ENCODE peak calls at places on chromosomes 1 and 21, in eight cellular contexts. One of them, this sample, is unnamed.

GRCh38 chr1:205936316-205936715 is 6.9 kb downstream of the SLC26A9 start:
- DNase-seq in ascending aorta: no peak
- DNase-seq in natural killer cell: no peak
- DNase-seq in foreskin keratinocyte: no peak
- DNase-seq in fibroblast of the aortic adventitia: no peak
- DNase-seq in neural crest cell: no peak
- DNase-seq in OCI-LY7: no peak
- DNase-seq in body of pancreas: no peak
- DNase-seq in this sample: no peak

GRCh38 chr1:59212715-59213114 is 84.2 kb upstream of the FGGY start:
- DNase-seq in foreskin keratinocyte: no peak
- DNase-seq in OCI-LY7: no peak
- DNase-seq in natural killer cell: no peak
- DNase-seq in body of pancreas: no peak
- DNase-seq in fibroblast of the aortic adventitia: no peak
- DNase-seq in ascending aorta: no peak
- DNase-seq in neural crest cell: no peak
- DNase-seq in this sample: no peak

GRCh38 chr1:212557739-212558664 is 50.6 kb upstream of the ATF3 start:
- DNase-seq in fibroblast of the aortic adventitia: peak; percentile 33
- DNase-seq in OCI-LY7: no peak
- DNase-seq in natural killer cell: no peak
- DNase-seq in body of pancreas: peak; percentile 66
- DNase-seq in ascending aorta: no peak
- DNase-seq in foreskin keratinocyte: peak; percentile 7
- DNase-seq in neural crest cell: peak; percentile 31
- DNase-seq in this sample: peak; percentile 84

GRCh38 chr1:216270086-216270773 is 153.0 kb downstream of the USH2A start:
- DNase-seq in ascending aorta: no peak
- DNase-seq in body of pancreas: no peak
- DNase-seq in OCI-LY7: no peak
- DNase-seq in natural killer cell: no peak
- DNase-seq in foreskin keratinocyte: no peak
- DNase-seq in fibroblast of the aortic adventitia: no peak
- DNase-seq in neural crest cell: no peak
- DNase-seq in this sample: no peak

GRCh38 chr1:8351693-8352470 is 34.0 kb downstream of the SLC45A1 start:
- DNase-seq in OCI-LY7: peak; percentile 47
- DNase-seq in ascending aorta: no peak
- DNase-seq in body of pancreas: no peak
- DNase-seq in natural killer cell: no peak
- DNase-seq in fibroblast of the aortic adventitia: no peak
- DNase-seq in foreskin keratinocyte: peak; percentile 45
- DNase-seq in neural crest cell: peak; percentile 53
- DNase-seq in this sample: no peak

GRCh38 chr1:38918568-38918967 is 23.1 kb downstream of the RHBDL2 start:
- DNase-seq in body of pancreas: no peak
- DNase-seq in ascending aorta: no peak
- DNase-seq in fibroblast of the aortic adventitia: no peak
- DNase-seq in neural crest cell: no peak
- DNase-seq in foreskin keratinocyte: no peak
- DNase-seq in OCI-LY7: peak; percentile 1
- DNase-seq in natural killer cell: no peak
- DNase-seq in this sample: no peak

GRCh38 chr1:11321656-11322491 is 48.9 kb downstream of the UBIAD1 start:
- DNase-seq in OCI-LY7: no peak
- DNase-seq in neural crest cell: no peak
- DNase-seq in natural killer cell: no peak
- DNase-seq in ascending aorta: no peak
- DNase-seq in body of pancreas: no peak
- DNase-seq in foreskin keratinocyte: peak; percentile 24
- DNase-seq in fibroblast of the aortic adventitia: no peak
- DNase-seq in this sample: no peak

GRCh38 chr1:117612517-117613248 is 6.8 kb downstream of the TENT5C start:
- DNase-seq in foreskin keratinocyte: no peak
- DNase-seq in fibroblast of the aortic adventitia: peak; percentile 80
- DNase-seq in neural crest cell: no peak
- DNase-seq in ascending aorta: no peak
- DNase-seq in body of pancreas: no peak
- DNase-seq in natural killer cell: no peak
- DNase-seq in OCI-LY7: no peak
- DNase-seq in this sample: no peak

GRCh38 chr1:89794406-89794805 is 26.4 kb upstream of the LRRC8D start:
- DNase-seq in foreskin keratinocyte: no peak
- DNase-seq in neural crest cell: no peak
- DNase-seq in ascending aorta: no peak
- DNase-seq in natural killer cell: no peak
- DNase-seq in OCI-LY7: no peak
- DNase-seq in fibroblast of the aortic adventitia: peak; percentile 65
- DNase-seq in body of pancreas: no peak
- DNase-seq in this sample: no peak

GRCh38 chr1:202315576-202316168 is 26.1 kb downstream of the UBE2T start:
- DNase-seq in foreskin keratinocyte: peak; percentile 15
- DNase-seq in OCI-LY7: peak; percentile 76
- DNase-seq in body of pancreas: peak; percentile 82
- DNase-seq in neural crest cell: peak; percentile 81
- DNase-seq in natural killer cell: peak; percentile 65
- DNase-seq in fibroblast of the aortic adventitia: peak; percentile 76
- DNase-seq in ascending aorta: no peak
- DNase-seq in this sample: peak; percentile 55

GRCh38 chr1:43530483-43531452 is at the start of gene PTPRF:
- DNase-seq in neural crest cell: peak; percentile 64
- DNase-seq in body of pancreas: peak; percentile 75
- DNase-seq in foreskin keratinocyte: no peak
- DNase-seq in fibroblast of the aortic adventitia: peak; percentile 42
- DNase-seq in natural killer cell: no peak
- DNase-seq in OCI-LY7: peak; percentile 23
- DNase-seq in ascending aorta: no peak
- DNase-seq in this sample: no peak

GRCh38 chr1:216054593-216054992 is 368.7 kb downstream of the USH2A start:
- DNase-seq in foreskin keratinocyte: no peak
- DNase-seq in OCI-LY7: no peak
- DNase-seq in natural killer cell: no peak
- DNase-seq in body of pancreas: no peak
- DNase-seq in ascending aorta: no peak
- DNase-seq in fibroblast of the aortic adventitia: no peak
- DNase-seq in neural crest cell: no peak
- DNase-seq in this sample: no peak

GRCh38 chr1:59554752-59555151 is 257.9 kb downstream of the FGGY start:
- DNase-seq in fibroblast of the aortic adventitia: no peak
- DNase-seq in OCI-LY7: no peak
- DNase-seq in body of pancreas: no peak
- DNase-seq in natural killer cell: no peak
- DNase-seq in foreskin keratinocyte: no peak
- DNase-seq in ascending aorta: no peak
- DNase-seq in neural crest cell: no peak
- DNase-seq in this sample: no peak

GRCh38 chr1:32769524-32770220 is 47.5 kb downstream of the YARS1 start:
- DNase-seq in fibroblast of the aortic adventitia: no peak
- DNase-seq in foreskin keratinocyte: no peak
- DNase-seq in OCI-LY7: no peak
- DNase-seq in natural killer cell: no peak
- DNase-seq in body of pancreas: no peak
- DNase-seq in ascending aorta: no peak
- DNase-seq in neural crest cell: no peak
- DNase-seq in this sample: no peak

GRCh38 chr1:2968471-2968881 is 52.8 kb upstream of the ACTRT2 start:
- DNase-seq in foreskin keratinocyte: no peak
- DNase-seq in ascending aorta: no peak
- DNase-seq in body of pancreas: peak; percentile 42
- DNase-seq in neural crest cell: no peak
- DNase-seq in OCI-LY7: no peak
- DNase-seq in fibroblast of the aortic adventitia: no peak
- DNase-seq in natural killer cell: no peak
- DNase-seq in this sample: no peak

GRCh38 chr1:228152097-228152917 is 2.6 kb downstream of the GJC2 start:
- DNase-seq in OCI-LY7: no peak
- DNase-seq in fibroblast of the aortic adventitia: no peak
- DNase-seq in body of pancreas: no peak
- DNase-seq in natural killer cell: no peak
- DNase-seq in neural crest cell: no peak
- DNase-seq in foreskin keratinocyte: no peak
- DNase-seq in ascending aorta: no peak
- DNase-seq in this sample: no peak

GRCh38 chr1:145979746-145980435 is 15.4 kb downstream of the POLR3GL start:
- DNase-seq in natural killer cell: no peak
- DNase-seq in neural crest cell: no peak
- DNase-seq in ascending aorta: no peak
- DNase-seq in foreskin keratinocyte: no peak
- DNase-seq in body of pancreas: no peak
- DNase-seq in OCI-LY7: peak; percentile 74
- DNase-seq in fibroblast of the aortic adventitia: peak; percentile 55
- DNase-seq in this sample: peak; percentile 62

GRCh38 chr1:159122005-159122621 is 45.5 kb upstream of the AIM2 start:
- DNase-seq in ascending aorta: no peak
- DNase-seq in OCI-LY7: no peak
- DNase-seq in natural killer cell: no peak
- DNase-seq in fibroblast of the aortic adventitia: peak; percentile 69
- DNase-seq in neural crest cell: no peak
- DNase-seq in foreskin keratinocyte: peak; percentile 28
- DNase-seq in body of pancreas: no peak
- DNase-seq in this sample: no peak

GRCh38 chr1:238960071-238960470 is 426.3 kb upstream of the CHRM3 start:
- DNase-seq in fibroblast of the aortic adventitia: peak; percentile 19
- DNase-seq in foreskin keratinocyte: peak; percentile 44
- DNase-seq in neural crest cell: no peak
- DNase-seq in body of pancreas: no peak
- DNase-seq in ascending aorta: no peak
- DNase-seq in OCI-LY7: no peak
- DNase-seq in natural killer cell: no peak
- DNase-seq in this sample: no peak

GRCh38 chr1:23718482-23718881 is 24.8 kb upstream of the ELOA start:
- DNase-seq in natural killer cell: no peak
- DNase-seq in OCI-LY7: peak; percentile 56
- DNase-seq in neural crest cell: peak; percentile 43
- DNase-seq in ascending aorta: no peak
- DNase-seq in foreskin keratinocyte: peak; percentile 7
- DNase-seq in body of pancreas: no peak
- DNase-seq in fibroblast of the aortic adventitia: peak; percentile 42
- DNase-seq in this sample: no peak
- TF ChIP-seq CTCF in natural killer cell: no peak
- TF ChIP-seq CTCF in OCI-LY7: peak; percentile 90
- TF ChIP-seq CTCF in neural crest cell: peak; percentile 65
- TF ChIP-seq CTCF in ascending aorta: no peak
- TF ChIP-seq CTCF in foreskin keratinocyte: peak; percentile 63
- TF ChIP-seq CTCF in body of pancreas: peak; percentile 37
- TF ChIP-seq CTCF in fibroblast of the aortic adventitia: peak; percentile 54
- TF ChIP-seq CTCF in this sample: peak; percentile 55

DNA sequence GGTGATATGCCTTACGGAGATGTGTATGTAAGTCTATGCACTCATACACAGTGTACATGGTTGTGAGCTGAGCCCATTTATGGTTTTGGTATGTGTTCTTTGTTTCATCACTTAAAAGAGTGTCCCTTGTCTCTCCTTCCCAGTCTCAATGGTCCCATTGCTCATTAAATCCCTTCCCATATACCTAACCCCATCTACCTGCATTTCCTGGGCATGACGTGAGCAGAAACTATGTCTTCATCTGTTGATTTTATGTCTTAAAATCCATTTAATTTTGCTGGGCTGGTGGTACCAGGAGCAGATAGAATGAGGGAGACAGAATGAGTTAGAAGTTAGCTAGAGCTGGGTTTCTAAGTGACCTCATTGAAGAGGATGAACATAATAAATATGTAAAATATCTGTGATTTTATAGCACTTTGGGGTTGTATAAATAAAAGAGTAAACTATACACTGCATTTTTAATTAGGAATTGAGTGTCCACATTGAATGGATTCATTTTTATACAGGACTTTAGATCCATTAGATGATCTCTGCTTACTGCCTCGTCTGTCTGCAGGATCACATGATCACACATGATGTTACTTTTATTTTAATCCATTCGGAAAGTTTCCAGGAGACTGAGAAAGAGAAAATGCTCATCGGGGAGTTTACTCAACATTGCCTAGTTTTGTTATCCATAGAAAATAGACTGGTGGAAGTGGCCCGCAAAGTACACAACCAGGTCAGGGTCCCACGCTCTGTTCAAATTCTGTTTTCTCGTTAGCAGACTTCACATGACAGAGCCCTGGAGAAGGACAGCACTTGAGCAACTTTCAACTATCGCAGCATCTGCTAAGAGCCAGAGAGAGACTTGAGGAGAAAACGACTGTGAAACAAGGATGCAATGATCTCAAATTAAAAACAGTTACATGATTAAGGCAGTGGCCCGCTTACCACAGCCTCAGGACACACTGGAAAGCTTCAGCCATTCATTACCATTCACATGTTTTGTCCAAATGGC is 44.5 kb downstream of the ADAMTS1 start:
- DNase-seq in fibroblast of the aortic adventitia: peak; percentile 57
- DNase-seq in foreskin keratinocyte: no peak
- DNase-seq in ascending aorta: no peak
- DNase-seq in body of pancreas: no peak
- DNase-seq in neural crest cell: no peak
- DNase-seq in natural killer cell: no peak
- DNase-seq in OCI-LY7: no peak
- DNase-seq in this sample: no peak
- TF ChIP-seq CTCF in fibroblast of the aortic adventitia: no peak
- TF ChIP-seq CTCF in foreskin keratinocyte: no peak
- TF ChIP-seq CTCF in ascending aorta: no peak
- TF ChIP-seq CTCF in body of pancreas: no peak
- TF ChIP-seq CTCF in neural crest cell: no peak
- TF ChIP-seq CTCF in natural killer cell: no peak
- TF ChIP-seq CTCF in OCI-LY7: no peak
- TF ChIP-seq CTCF in this sample: no peak

DNA sequence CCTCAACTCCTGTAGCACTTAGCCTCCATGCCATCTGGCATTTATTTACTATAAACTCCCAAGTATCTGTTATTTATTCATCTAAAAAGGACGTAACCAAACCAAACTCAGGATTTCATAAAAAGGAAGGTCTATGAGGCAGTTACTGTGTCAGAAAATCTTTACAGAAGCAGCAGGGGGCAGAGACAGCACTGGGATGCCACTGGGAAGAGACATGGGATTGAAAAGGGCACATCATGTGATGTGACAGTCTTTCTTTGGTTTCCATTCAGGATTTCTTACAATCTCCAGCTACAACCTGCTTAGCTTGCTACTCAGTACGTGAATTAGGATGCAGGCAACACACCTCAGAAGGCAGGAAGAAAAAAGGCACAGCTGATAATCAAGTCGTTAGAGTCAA is 31.2 kb downstream of the SPRTN start:
- DNase-seq in neural crest cell: no peak
- DNase-seq in natural killer cell: no peak
- DNase-seq in ascending aorta: no peak
- DNase-seq in fibroblast of the aortic adventitia: no peak
- DNase-seq in body of pancreas: no peak
- DNase-seq in foreskin keratinocyte: no peak
- DNase-seq in OCI-LY7: no peak
- DNase-seq in this sample: no peak
- TF ChIP-seq CTCF in neural crest cell: no peak
- TF ChIP-seq CTCF in natural killer cell: no peak
- TF ChIP-seq CTCF in ascending aorta: no peak
- TF ChIP-seq CTCF in fibroblast of the aortic adventitia: no peak
- TF ChIP-seq CTCF in body of pancreas: no peak
- TF ChIP-seq CTCF in foreskin keratinocyte: peak; percentile 49
- TF ChIP-seq CTCF in OCI-LY7: no peak
- TF ChIP-seq CTCF in this sample: no peak

DNA sequence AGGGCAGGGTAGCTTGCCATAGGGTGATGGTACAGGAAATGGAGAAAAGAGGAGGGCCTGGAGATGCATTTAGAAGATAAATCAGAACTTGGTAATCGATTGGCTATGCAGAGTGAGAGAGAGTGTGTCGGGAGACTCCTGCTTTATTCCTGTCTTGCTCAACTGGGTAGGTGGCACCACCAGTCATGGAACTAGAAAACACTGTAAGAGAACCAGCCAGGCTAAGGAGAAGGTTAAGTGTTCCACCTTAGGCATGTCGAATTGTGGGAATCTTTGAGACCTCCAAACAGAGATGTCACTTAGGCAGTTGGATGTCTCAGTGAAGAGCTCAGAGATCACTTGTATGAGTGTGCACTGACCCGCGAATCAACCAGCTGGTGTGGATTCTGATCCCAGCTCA is 28.7 kb upstream of the RD3 start:
- DNase-seq in neural crest cell: no peak
- DNase-seq in ascending aorta: no peak
- DNase-seq in body of pancreas: no peak
- DNase-seq in natural killer cell: no peak
- DNase-seq in fibroblast of the aortic adventitia: peak; percentile 23
- DNase-seq in foreskin keratinocyte: no peak
- DNase-seq in OCI-LY7: no peak
- DNase-seq in this sample: no peak
- TF ChIP-seq CTCF in neural crest cell: no peak
- TF ChIP-seq CTCF in ascending aorta: no peak
- TF ChIP-seq CTCF in body of pancreas: no peak
- TF ChIP-seq CTCF in natural killer cell: no peak
- TF ChIP-seq CTCF in fibroblast of the aortic adventitia: peak; percentile 21
- TF ChIP-seq CTCF in foreskin keratinocyte: no peak
- TF ChIP-seq CTCF in OCI-LY7: peak; percentile 28
- TF ChIP-seq CTCF in this sample: no peak